ENCODE peak calls at places on chromosomes 3 and 15, in eight cellular contexts. C, A, M, H, P, L, G and W are unnamed samples. For H3K27me3, the result is how much of the 10 kb centered on the place peaks cover.

GRCh38 chr3:171054231-171054630 is 27.7 kb upstream of the SLC2A2 start:
- DNase-seq in M (no peak), P (no peak), C (no peak), L (no peak), G (no peak), A (no peak), H (no peak), W (no peak)

GRCh38 chr15:65249641-65250040 is 37.0 kb downstream of the PARP16 start:
- DNase-seq in G (peak), M (no peak), L (no peak), H (no peak), C (no peak), A (no peak), P (no peak), W (no peak)

GRCh38 chr3:142931222-142931621 is 32.3 kb downstream of the PAQR9 start:
- DNase-seq in C (no peak), P (no peak), G (no peak), H (no peak), A (no peak), L (peak), M (no peak), W (no peak)

GRCh38 chr3:16715281-16715680 is 110.1 kb upstream of the DAZL start:
- DNase-seq in P (no peak), A (no peak), H (no peak), M (no peak), L (no peak), C (no peak), G (no peak), W (no peak)

GRCh38 chr15:63827113-63827512 is 6.6 kb downstream of the HERC1 start:
- DNase-seq in M (no peak), L (no peak), A (no peak), C (no peak), P (no peak), H (no peak), G (no peak), W (no peak)

GRCh38 chr3:100002599-100003350 is 111.5 kb downstream of the FILIP1L start:
- DNase-seq in C (no peak), L (no peak), G (peak), P (no peak), A (no peak), M (no peak), H (peak), W (peak)

GRCh38 chr15:98658831-98659699 is 10.7 kb downstream of the IGF1R start:
- DNase-seq in G (peak), A (no peak), P (peak), M (no peak), L (no peak), H (peak), C (no peak), W (peak)

GRCh38 chr3:27165348-27165747 is 203.8 kb downstream of the NEK10 start:
- DNase-seq in P (no peak), L (no peak), M (no peak), H (peak), A (no peak), C (no peak), G (peak), W (no peak)

GRCh38 chr3:10715886-10716285 is 100.1 kb upstream of the SLC6A11 start:
- DNase-seq in H (no peak), P (no peak), L (no peak), M (no peak), G (no peak), A (no peak), C (no peak), W (no peak)

GRCh38 chr3:99686955-99687612 is 48.7 kb downstream of the COL8A1 start:
- DNase-seq in C (no peak), G (peak), A (peak), M (no peak), P (peak), H (peak), L (no peak), W (peak)

GRCh38 chr15:73539726-73540125 is 93.5 kb downstream of the NPTN start:
- DNase-seq in A (no peak), L (no peak), C (no peak), H (no peak), P (no peak), G (no peak), M (no peak), W (no peak)

GRCh38 chr15:45200799-45201556 is 13.2 kb upstream of the SHF start:
- DNase-seq in A (peak), H (peak), P (peak), C (no peak), L (peak), M (peak), G (peak), W (peak)

DNA sequence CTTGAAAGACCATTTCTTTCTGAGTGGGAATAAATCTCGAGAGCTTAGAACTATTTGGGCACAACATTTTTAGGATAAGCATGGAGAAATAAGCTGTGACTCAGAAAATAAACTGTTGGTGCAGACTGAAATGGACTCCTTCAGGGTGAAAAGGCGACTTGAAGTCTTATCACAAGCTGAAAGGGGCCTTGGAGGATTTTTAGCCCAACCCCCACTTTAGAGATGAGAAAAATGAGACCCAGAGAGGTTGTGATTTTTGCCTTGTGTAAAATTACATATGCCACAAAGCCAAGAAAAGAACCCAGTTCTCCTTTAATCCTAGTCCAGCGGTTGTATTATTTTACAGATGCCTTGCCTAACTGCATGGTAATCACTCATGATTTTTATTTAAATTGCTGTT is 1.5 kb downstream of the ATP1B3 start:
- DNase-seq in P (no peak), A (no peak), G (peak), C (no peak), L (no peak), M (no peak), H (peak), W (no peak)
- H3K27ac ChIP-seq in P (peak), A (peak), G (no peak), C (peak), L (peak), M (no peak), H (peak), W (peak)

DNA sequence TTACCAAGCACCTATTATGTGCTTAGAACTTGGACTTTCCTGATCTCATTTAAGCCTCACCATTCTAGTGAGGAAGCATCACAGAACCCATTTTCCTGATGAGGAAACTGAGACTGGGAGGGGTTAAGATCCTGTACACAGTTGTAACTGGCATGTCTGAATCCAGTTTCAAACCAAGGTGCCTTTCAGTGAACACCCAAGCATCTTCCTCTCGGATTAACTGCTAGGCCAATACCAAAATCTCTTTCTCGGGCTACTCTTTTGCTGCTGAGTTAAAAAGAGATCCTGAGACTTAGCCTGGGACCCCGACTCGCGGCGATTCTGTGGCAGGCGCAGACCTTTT is 578 bp upstream of the CEMIP start:
- DNase-seq in G (no peak), P (no peak), H (no peak), A (no peak), C (no peak), L (no peak), M (no peak), W (no peak)
- H3K27me3 ChIP-seq in G (under half), P (half or more), H (under half), A (half or more), C (under half), L (under half), M (half or more), W (under half)

DNA sequence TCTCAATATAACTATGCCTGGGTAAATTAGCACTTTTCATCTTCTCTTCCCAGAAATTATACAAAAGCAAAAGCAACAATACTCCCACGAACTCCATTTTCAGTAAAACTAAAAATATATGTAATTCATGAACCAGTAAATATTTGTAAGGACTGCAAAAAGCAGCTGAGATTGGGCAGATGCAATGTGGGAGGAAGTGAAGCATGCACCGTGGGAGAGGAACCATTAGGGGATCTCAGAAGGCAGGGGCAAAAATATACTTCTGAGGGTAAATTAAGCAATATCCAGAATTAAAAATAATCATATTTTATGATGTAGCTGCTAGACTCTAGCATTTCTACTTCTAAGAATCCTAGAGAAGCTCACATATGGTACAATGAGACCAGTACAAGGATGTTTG is 20.2 kb downstream of the CFAP91 start:
- DNase-seq in H (no peak), M (no peak), A (no peak), C (no peak), G (no peak), P (no peak), L (no peak), W (no peak)
- TF ChIP-seq CTCF in H (no peak), M (no peak), A (no peak), C (no peak), G (no peak), P (no peak), L (no peak), W (no peak)

DNA sequence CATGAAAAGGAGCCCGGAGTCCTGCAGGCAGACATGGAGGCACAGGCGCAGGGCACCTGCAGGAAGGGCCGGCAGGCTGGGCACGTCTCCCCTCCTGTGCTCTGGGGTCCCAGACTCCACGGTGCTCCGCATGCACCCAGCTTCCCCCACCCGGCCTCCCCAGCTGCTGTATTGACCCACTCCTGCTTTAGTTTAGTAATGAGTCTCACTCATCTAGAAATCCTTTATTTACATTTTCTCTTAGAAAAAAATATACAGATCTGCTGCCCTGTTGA is 8.5 kb downstream of the MESP2 start:
- DNase-seq in M (no peak), C (no peak), H (no peak), G (no peak), L (peak), A (no peak), P (no peak), W (no peak)
- H3K27ac ChIP-seq in M (no peak), C (no peak), H (no peak), G (no peak), L (no peak), A (no peak), P (no peak), W (no peak)

GRCh38 chr3:6861989-6862879 is 1.3 kb downstream of the GRM7 start:
- DNase-seq in M (no peak), L (no peak), H (no peak), C (no peak), P (no peak), G (no peak), A (no peak), W (no peak)

GRCh38 chr3:6861331-6861988 is 545 bp downstream of the GRM7 start:
- DNase-seq in A (no peak), L (no peak), M (no peak), G (no peak), H (no peak), P (no peak), C (no peak), W (no peak)

GRCh38 chr3:6860911-6861330 is at the start of gene GRM7:
- DNase-seq in G (no peak), L (no peak), A (no peak), H (no peak), C (no peak), M (no peak), P (no peak), W (no peak)

GRCh38 chr3:6860149-6860548 is 766 bp upstream of the GRM7 start:
- DNase-seq in A (no peak), C (no peak), M (no peak), G (no peak), H (no peak), P (no peak), L (no peak), W (no peak)

GRCh38 chr3:6862880-6863195 is 1.9 kb downstream of the GRM7 start:
- DNase-seq in L (no peak), M (no peak), H (no peak), A (no peak), G (no peak), C (no peak), P (no peak), W (no peak)
- H3K27me3 ChIP-seq in L (under half), M (under half), H (under half), A (half or more), G (under half), C (under half), P (half or more), W (under half)

GRCh38 chr3:161914703-161915102 is 418.1 kb downstream of the OTOL1 start:
- DNase-seq in G (peak), P (peak), L (no peak), M (no peak), A (peak), C (no peak), H (peak), W (no peak)
- TF ChIP-seq CTCF in G (peak), P (peak), L (no peak), M (no peak), A (peak), C (no peak), H (peak), W (no peak)

DNA sequence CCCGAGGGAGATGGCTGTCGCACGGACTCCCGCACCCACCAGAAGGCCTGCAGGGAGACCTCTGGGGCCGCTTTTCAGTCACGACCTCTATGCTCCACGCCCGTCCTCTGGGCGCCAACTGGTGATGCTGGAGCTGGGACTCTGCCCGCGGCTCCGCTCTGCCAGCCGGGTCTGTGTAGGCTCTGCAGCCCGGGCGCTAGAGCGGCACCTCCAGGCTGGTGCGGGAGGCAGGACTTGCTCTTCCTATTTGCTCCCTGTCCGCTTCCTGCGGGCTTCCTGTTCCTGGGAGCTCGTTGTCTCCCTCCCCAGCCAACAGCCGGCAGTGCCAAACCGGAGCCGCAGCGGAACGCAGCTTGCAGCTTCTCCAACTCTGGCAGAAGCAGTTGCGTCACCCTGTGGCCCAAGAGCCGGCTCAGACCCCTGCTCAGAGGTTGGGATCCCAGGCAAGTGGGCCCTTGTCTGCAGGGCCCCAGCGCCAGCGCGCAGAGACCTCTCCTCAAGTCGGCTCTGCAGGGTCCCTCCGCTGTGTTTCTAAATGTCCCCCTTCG is 285.9 kb downstream of the XXYLT1 start:
- DNase-seq in L (peak), C (peak), H (peak), M (no peak), G (peak), P (peak), A (peak), W (no peak)
- H3K27ac ChIP-seq in L (no peak), C (peak), H (no peak), M (no peak), G (no peak), P (no peak), A (peak), W (no peak)

DNA sequence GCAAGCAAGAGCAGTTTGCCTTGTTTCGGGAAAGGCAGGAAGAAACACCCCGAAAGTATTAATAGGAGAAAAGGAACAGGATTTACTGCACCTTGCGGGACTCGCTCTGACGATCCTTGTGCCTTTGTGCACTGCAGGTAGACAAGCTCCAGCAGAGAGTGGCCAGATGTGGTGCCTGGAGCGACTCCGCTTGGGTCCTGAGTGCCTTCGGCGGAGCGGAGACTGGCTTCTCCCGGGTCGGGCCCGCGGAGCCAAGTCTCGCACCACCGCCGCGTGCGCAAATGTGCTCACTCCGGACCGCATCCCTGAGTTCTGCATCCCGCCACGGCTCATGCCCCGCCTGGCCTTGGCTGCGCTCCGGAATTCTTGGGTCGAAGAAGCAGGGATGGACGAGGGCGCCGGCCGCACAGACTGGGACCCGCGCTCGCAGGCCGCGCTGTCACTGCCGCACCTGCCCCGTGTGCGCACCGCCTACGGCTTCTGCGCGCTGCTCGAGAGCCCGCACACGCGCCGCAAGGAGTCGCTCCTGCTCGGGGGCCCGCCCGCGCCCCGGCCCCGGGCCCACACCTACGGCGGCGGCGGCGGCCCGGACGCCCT is 769 bp downstream of the C2CD4A start:
- DNase-seq in H (no peak), M (no peak), A (peak), P (no peak), C (no peak), G (no peak), L (peak), W (peak)
- H3K27me3 ChIP-seq in H (under half), M (under half), A (under half), P (under half), C (under half), G (under half), L (under half), W (under half)

GRCh38 chr3:107271787-107272387 is 105.4 kb upstream of the CCDC54 start:
- DNase-seq in L (no peak), C (no peak), G (peak), P (no peak), M (no peak), A (no peak), H (peak), W (peak)
- TF ChIP-seq CTCF in L (peak), C (peak), G (peak), P (peak), M (peak), A (peak), H (peak), W (peak)

GRCh38 chr15:29811691-29812383 is 10.4 kb downstream of the TJP1 start:
- DNase-seq in H (no peak), L (no peak), P (no peak), M (no peak), C (no peak), G (no peak), A (no peak), W (no peak)
- H3K27ac ChIP-seq in H (no peak), L (no peak), P (no peak), M (no peak), C (peak), G (no peak), A (no peak), W (no peak)